ENCODE peak calls at places on chromosomes 16 and 17, in eight cellular contexts. One of them, this sample, is unnamed.

GRCh38 chr16:1338119-1338730 is 4.8 kb downstream of the BAIAP3 start:
- DNase-seq in A549: peak; percentile 52
- DNase-seq in lower leg skin: no peak
- DNase-seq in adrenal gland: no peak
- DNase-seq in breast epithelium: no peak
- DNase-seq in IMR-90: no peak
- DNase-seq in heart left ventricle: no peak
- DNase-seq in uterus: no peak
- DNase-seq in this sample: peak; percentile 70

GRCh38 chr16:48123104-48123788 is 32.5 kb downstream of the ABCC12 start:
- DNase-seq in lower leg skin: no peak
- DNase-seq in adrenal gland: peak; percentile 83
- DNase-seq in breast epithelium: no peak
- DNase-seq in A549: peak; percentile 96
- DNase-seq in heart left ventricle: no peak
- DNase-seq in uterus: no peak
- DNase-seq in IMR-90: peak; percentile 100
- DNase-seq in this sample: no peak

GRCh38 chr16:81095653-81095952 is 592 bp downstream of the GCSH start:
- DNase-seq in A549: no peak
- DNase-seq in IMR-90: no peak
- DNase-seq in heart left ventricle: no peak
- DNase-seq in uterus: no peak
- DNase-seq in breast epithelium: no peak
- DNase-seq in adrenal gland: no peak
- DNase-seq in lower leg skin: no peak
- DNase-seq in this sample: no peak

GRCh38 chr16:87878704-87879103 is 9.4 kb upstream of the SLC7A5 start:
- DNase-seq in uterus: no peak
- DNase-seq in heart left ventricle: no peak
- DNase-seq in A549: no peak
- DNase-seq in breast epithelium: no peak
- DNase-seq in adrenal gland: no peak
- DNase-seq in IMR-90: no peak
- DNase-seq in lower leg skin: no peak
- DNase-seq in this sample: no peak

GRCh38 chr16:77674888-77675287 is 47.4 kb upstream of the NUDT7 start:
- DNase-seq in lower leg skin: no peak
- DNase-seq in IMR-90: peak; percentile 80
- DNase-seq in A549: no peak
- DNase-seq in uterus: no peak
- DNase-seq in breast epithelium: no peak
- DNase-seq in adrenal gland: no peak
- DNase-seq in heart left ventricle: no peak
- DNase-seq in this sample: no peak

GRCh38 chr17:73481672-73482071 is 162.6 kb downstream of the SDK2 start:
- DNase-seq in uterus: no peak
- DNase-seq in heart left ventricle: no peak
- DNase-seq in IMR-90: no peak
- DNase-seq in breast epithelium: no peak
- DNase-seq in lower leg skin: no peak
- DNase-seq in adrenal gland: no peak
- DNase-seq in A549: no peak
- DNase-seq in this sample: no peak

GRCh38 chr17:74235040-74235581 is 21.7 kb downstream of the TTYH2 start:
- DNase-seq in IMR-90: no peak
- DNase-seq in breast epithelium: no peak
- DNase-seq in lower leg skin: no peak
- DNase-seq in uterus: no peak
- DNase-seq in heart left ventricle: no peak
- DNase-seq in adrenal gland: no peak
- DNase-seq in A549: no peak
- DNase-seq in this sample: no peak

GRCh38 chr16:23824909-23825308 is 10.9 kb upstream of the PRKCB start:
- DNase-seq in lower leg skin: no peak
- DNase-seq in heart left ventricle: no peak
- DNase-seq in IMR-90: no peak
- DNase-seq in adrenal gland: no peak
- DNase-seq in A549: no peak
- DNase-seq in breast epithelium: no peak
- DNase-seq in uterus: no peak
- DNase-seq in this sample: no peak

GRCh38 chr16:86910146-86910805 is 331.9 kb downstream of the FOXL1 start:
- DNase-seq in adrenal gland: no peak
- DNase-seq in uterus: no peak
- DNase-seq in lower leg skin: no peak
- DNase-seq in A549: no peak
- DNase-seq in IMR-90: no peak
- DNase-seq in heart left ventricle: no peak
- DNase-seq in breast epithelium: no peak
- DNase-seq in this sample: no peak

GRCh38 chr17:12790806-12791148 is 1.5 kb downstream of the ARHGAP44 start:
- DNase-seq in breast epithelium: no peak
- DNase-seq in heart left ventricle: no peak
- DNase-seq in A549: no peak
- DNase-seq in uterus: no peak
- DNase-seq in adrenal gland: no peak
- DNase-seq in lower leg skin: no peak
- DNase-seq in IMR-90: no peak
- DNase-seq in this sample: peak; percentile 17

GRCh38 chr17:81842378-81842724 is 7.5 kb upstream of the PPP1R27 start:
- DNase-seq in breast epithelium: no peak
- DNase-seq in adrenal gland: no peak
- DNase-seq in lower leg skin: no peak
- DNase-seq in uterus: no peak
- DNase-seq in heart left ventricle: no peak
- DNase-seq in IMR-90: no peak
- DNase-seq in A549: no peak
- DNase-seq in this sample: no peak

GRCh38 chr17:40579471-40579870 is 14.2 kb upstream of the CCR7 start:
- DNase-seq in lower leg skin: no peak
- DNase-seq in uterus: no peak
- DNase-seq in IMR-90: no peak
- DNase-seq in heart left ventricle: no peak
- DNase-seq in adrenal gland: no peak
- DNase-seq in A549: no peak
- DNase-seq in breast epithelium: no peak
- DNase-seq in this sample: no peak

GRCh38 chr16:14529010-14529669 is 100.9 kb downstream of the PARN start:
- DNase-seq in A549: peak; percentile 97
- DNase-seq in adrenal gland: peak; percentile 82
- DNase-seq in heart left ventricle: peak; percentile 77
- DNase-seq in IMR-90: peak; percentile 93
- DNase-seq in breast epithelium: peak; percentile 66
- DNase-seq in lower leg skin: peak; percentile 79
- DNase-seq in uterus: peak; percentile 82
- DNase-seq in this sample: peak; percentile 78

GRCh38 chr16:54411555-54411954 is 125.0 kb upstream of the IRX3 start:
- DNase-seq in IMR-90: no peak
- DNase-seq in uterus: no peak
- DNase-seq in adrenal gland: peak; percentile 43
- DNase-seq in breast epithelium: no peak
- DNase-seq in heart left ventricle: peak; percentile 31
- DNase-seq in A549: no peak
- DNase-seq in lower leg skin: no peak
- DNase-seq in this sample: no peak

GRCh38 chr16:51321251-51321650 is 170.2 kb upstream of the SALL1 start:
- DNase-seq in IMR-90: no peak
- DNase-seq in heart left ventricle: no peak
- DNase-seq in breast epithelium: no peak
- DNase-seq in lower leg skin: no peak
- DNase-seq in uterus: no peak
- DNase-seq in adrenal gland: no peak
- DNase-seq in A549: no peak
- DNase-seq in this sample: no peak

GRCh38 chr16:5025171-5025632 is 8.5 kb downstream of the NAGPA start:
- DNase-seq in IMR-90: no peak
- DNase-seq in breast epithelium: no peak
- DNase-seq in lower leg skin: no peak
- DNase-seq in uterus: no peak
- DNase-seq in A549: peak; percentile 46
- DNase-seq in adrenal gland: peak; percentile 30
- DNase-seq in heart left ventricle: no peak
- DNase-seq in this sample: peak; percentile 34

GRCh38 chr17:37717627-37718382 is 27.1 kb downstream of the HNF1B start:
- DNase-seq in heart left ventricle: no peak
- DNase-seq in breast epithelium: no peak
- DNase-seq in adrenal gland: no peak
- DNase-seq in A549: no peak
- DNase-seq in uterus: no peak
- DNase-seq in IMR-90: no peak
- DNase-seq in lower leg skin: no peak
- DNase-seq in this sample: no peak

GRCh38 chr16:85564277-85565051 is 48.7 kb upstream of the GSE1 start:
- DNase-seq in adrenal gland: no peak
- DNase-seq in heart left ventricle: no peak
- DNase-seq in lower leg skin: no peak
- DNase-seq in IMR-90: no peak
- DNase-seq in breast epithelium: no peak
- DNase-seq in A549: peak; percentile 38
- DNase-seq in uterus: no peak
- DNase-seq in this sample: peak; percentile 54

GRCh38 chr16:15988268-15989013 is 39.0 kb downstream of the ABCC1 start:
- DNase-seq in uterus: no peak
- DNase-seq in heart left ventricle: no peak
- DNase-seq in breast epithelium: no peak
- DNase-seq in IMR-90: peak; percentile 64
- DNase-seq in A549: no peak
- DNase-seq in adrenal gland: no peak
- DNase-seq in lower leg skin: no peak
- DNase-seq in this sample: no peak

GRCh38 chr17:36066365-36066945 is 2.4 kb downstream of the CCL18 start:
- DNase-seq in adrenal gland: no peak
- DNase-seq in lower leg skin: no peak
- DNase-seq in uterus: no peak
- DNase-seq in IMR-90: no peak
- DNase-seq in A549: no peak
- DNase-seq in heart left ventricle: no peak
- DNase-seq in breast epithelium: no peak
- DNase-seq in this sample: no peak

GRCh38 chr17:7634384-7634783 is 4.4 kb downstream of the SHBG start:
- DNase-seq in IMR-90: peak; percentile 41
- DNase-seq in breast epithelium: no peak
- DNase-seq in A549: peak; percentile 71
- DNase-seq in heart left ventricle: no peak
- DNase-seq in adrenal gland: peak; percentile 75
- DNase-seq in uterus: peak; percentile 44
- DNase-seq in lower leg skin: no peak
- DNase-seq in this sample: no peak

DNA sequence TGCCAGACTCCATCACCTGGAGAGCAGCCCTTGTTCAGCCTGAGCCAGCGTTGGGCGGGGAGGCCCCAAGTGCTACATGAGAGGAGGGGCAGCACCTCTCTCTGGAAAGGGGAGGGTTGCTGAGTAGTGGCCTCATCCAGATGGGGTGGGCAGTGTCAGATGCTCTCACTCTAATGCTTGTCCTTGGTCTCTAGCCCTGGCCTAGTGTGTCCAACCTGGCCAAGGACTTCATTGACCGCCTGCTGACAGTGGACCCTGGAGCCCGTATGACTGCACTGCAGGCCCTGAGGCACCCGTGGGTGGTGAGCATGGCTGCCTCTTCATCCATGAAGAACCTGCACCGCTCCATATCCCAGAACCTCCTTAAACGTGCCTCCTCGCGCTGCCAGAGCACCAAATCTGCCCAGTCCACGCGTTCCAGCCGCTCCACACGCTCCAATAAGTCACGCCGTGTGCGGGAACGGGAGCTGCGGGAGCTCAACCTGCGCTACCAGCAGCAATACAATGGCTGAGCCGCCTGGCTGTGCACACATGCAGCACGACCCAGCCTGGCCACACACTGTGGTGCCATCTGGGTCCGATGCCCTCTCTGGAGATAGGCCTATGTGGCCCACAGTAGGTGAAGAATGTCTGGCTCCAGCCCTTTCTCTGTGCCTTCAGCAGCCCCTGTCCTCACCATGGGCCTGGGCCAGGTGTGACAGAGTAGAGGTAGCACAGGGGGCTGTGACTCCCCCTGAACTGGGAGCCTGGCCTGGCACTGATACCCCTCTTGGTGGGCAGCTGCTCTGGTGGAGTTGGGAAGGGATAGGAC is 4.3 kb downstream of the CTRL start:
- DNase-seq in IMR-90: no peak
- DNase-seq in breast epithelium: no peak
- DNase-seq in heart left ventricle: no peak
- DNase-seq in lower leg skin: no peak
- DNase-seq in A549: no peak
- DNase-seq in adrenal gland: no peak
- DNase-seq in uterus: no peak
- DNase-seq in this sample: no peak
- TF ChIP-seq POLR2A in IMR-90: no peak
- TF ChIP-seq POLR2A in breast epithelium: no peak
- TF ChIP-seq POLR2A in heart left ventricle: no peak
- TF ChIP-seq POLR2A in lower leg skin: no peak
- TF ChIP-seq POLR2A in A549: no peak
- TF ChIP-seq POLR2A in adrenal gland: no peak
- TF ChIP-seq POLR2A in uterus: no peak
- TF ChIP-seq POLR2A in this sample: no peak

DNA sequence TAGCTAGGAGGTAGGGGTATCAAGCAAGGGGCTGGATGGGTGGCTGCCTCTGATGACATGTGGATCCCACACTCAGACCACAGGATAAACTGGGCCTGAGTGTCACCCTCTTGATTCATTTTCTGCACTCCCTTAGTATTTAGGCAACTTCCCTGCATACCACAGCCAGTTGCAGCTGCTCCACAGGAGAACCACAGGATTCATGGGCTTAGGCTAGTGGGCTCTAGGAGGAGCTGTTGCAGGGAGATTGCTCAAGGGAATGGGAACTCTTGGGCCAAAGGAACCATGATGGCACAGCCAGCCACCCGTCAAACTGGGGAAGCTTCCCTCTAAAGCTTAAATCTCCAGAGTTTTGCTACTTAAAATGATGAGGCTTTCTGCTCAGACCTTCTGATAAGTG is 269.7 kb upstream of the ASIC2 start:
- DNase-seq in uterus: no peak
- DNase-seq in IMR-90: no peak
- DNase-seq in adrenal gland: no peak
- DNase-seq in lower leg skin: no peak
- DNase-seq in A549: no peak
- DNase-seq in heart left ventricle: no peak
- DNase-seq in breast epithelium: no peak
- DNase-seq in this sample: no peak
- TF ChIP-seq CTCF in uterus: no peak
- TF ChIP-seq CTCF in IMR-90: no peak
- TF ChIP-seq CTCF in adrenal gland: peak; percentile 10
- TF ChIP-seq CTCF in lower leg skin: no peak
- TF ChIP-seq CTCF in A549: no peak
- TF ChIP-seq CTCF in heart left ventricle: no peak
- TF ChIP-seq CTCF in breast epithelium: no peak
- TF ChIP-seq CTCF in this sample: no peak

GRCh38 chr17:57463103-57463885 is 207.0 kb downstream of the MSI2 start:
- DNase-seq in heart left ventricle: no peak
- DNase-seq in breast epithelium: no peak
- DNase-seq in uterus: no peak
- DNase-seq in IMR-90: peak; percentile 95
- DNase-seq in adrenal gland: no peak
- DNase-seq in lower leg skin: no peak
- DNase-seq in A549: peak; percentile 61
- DNase-seq in this sample: peak; percentile 18
- TF ChIP-seq POLR2A in heart left ventricle: no peak
- TF ChIP-seq POLR2A in breast epithelium: no peak
- TF ChIP-seq POLR2A in uterus: no peak
- TF ChIP-seq POLR2A in IMR-90: peak; percentile 43
- TF ChIP-seq POLR2A in adrenal gland: no peak
- TF ChIP-seq POLR2A in lower leg skin: no peak
- TF ChIP-seq POLR2A in A549: no peak
- TF ChIP-seq POLR2A in this sample: no peak

GRCh38 chr16:13426279-13426678 is 493.7 kb upstream of the ERCC4 start:
- DNase-seq in adrenal gland: no peak
- DNase-seq in IMR-90: no peak
- DNase-seq in breast epithelium: no peak
- DNase-seq in A549: peak; percentile 7
- DNase-seq in lower leg skin: no peak
- DNase-seq in uterus: no peak
- DNase-seq in heart left ventricle: no peak
- DNase-seq in this sample: no peak
- TF ChIP-seq CTCF in adrenal gland: no peak
- TF ChIP-seq CTCF in IMR-90: no peak
- TF ChIP-seq CTCF in breast epithelium: no peak
- TF ChIP-seq CTCF in A549: no peak
- TF ChIP-seq CTCF in lower leg skin: no peak
- TF ChIP-seq CTCF in uterus: no peak
- TF ChIP-seq CTCF in heart left ventricle: no peak
- TF ChIP-seq CTCF in this sample: no peak